ENCODE peak calls at places on chromosomes 1 and 21, in four cellular contexts. K is left ventricle myocardium inferior, N is T47D, F is thoracic aorta. W is an unnamed sample.

GRCh38 chr1:114344656-114345055 is 166.3 kb downstream of the TRIM33 start:
- DNase-seq in K (no peak), N (no peak), F (no peak), W (no peak)

GRCh38 chr1:41695118-41695517 is 210.6 kb upstream of the EDN2 start:
- DNase-seq in K (peak; percentile 68), N (no peak), F (no peak), W (no peak)

GRCh38 chr1:247448107-247448778 is 9.7 kb downstream of the OR2B11 start:
- DNase-seq in K (peak; percentile 66), N (peak; percentile 40), F (no peak), W (peak; percentile 76)

GRCh38 chr1:212525479-212526110 is 83.0 kb upstream of the ATF3 start:
- DNase-seq in K (peak; percentile 42), N (no peak), F (no peak), W (no peak)

GRCh38 chr1:116574581-116575291 is 3.9 kb upstream of the CD58 start:
- DNase-seq in K (peak; percentile 59), N (peak; percentile 61), F (no peak), W (peak; percentile 69)

GRCh38 chr1:844472-845026 is 79.2 kb upstream of the SAMD11 start:
- DNase-seq in K (no peak), N (no peak), F (no peak), W (no peak)

GRCh38 chr21:37711294-37711844 is 204.9 kb downstream of the KCNJ6 start:
- DNase-seq in K (no peak), N (no peak), F (no peak), W (no peak)

GRCh38 chr21:16291296-16291695 is 561.5 kb downstream of the USP25 start:
- DNase-seq in K (no peak), N (no peak), F (no peak), W (no peak)

GRCh38 chr1:53511933-53512806 is 53.0 kb downstream of the DMRTB1 start:
- DNase-seq in K (peak; percentile 46), N (no peak), F (no peak), W (no peak)

GRCh38 chr1:88800382-88801051 is 90.8 kb downstream of the GTF2B start:
- DNase-seq in K (no peak), N (peak; percentile 61), F (no peak), W (no peak)

GRCh38 chr1:17696417-17697301 is 58.5 kb upstream of the ACTL8 start:
- DNase-seq in K (no peak), N (peak; percentile 72), F (no peak), W (no peak)

GRCh38 chr1:234899041-234899787 is 229.4 kb downstream of the TOMM20 start:
- DNase-seq in K (no peak), N (peak; percentile 71), F (no peak), W (no peak)

W was measured in glutamatergic neuron.